ENCODE peak calls at places on chromosomes 16 and 17, in eight cellular contexts. One of them, this sample, is unnamed.

GRCh38 chr16:17519041-17519440 is 48.3 kb upstream of the XYLT1 start:
- DNase-seq in skeletal muscle cell: peak; percentile 38
- DNase-seq in naive thymus-derived CD4-positive, alpha-beta T cell: no peak
- DNase-seq in suprapubic skin: no peak
- DNase-seq in AG04450: no peak
- DNase-seq in stimulated activated CD4-positive, alpha-beta T cell treated with anti-CD3 and anti-CD28 coated beads, Interleukin-15, amount 100 ng/mL, for 1 hour: no peak
- DNase-seq in amygdala: no peak
- DNase-seq in neural crest cell: no peak
- DNase-seq in this sample: no peak

GRCh38 chr17:32623196-32623595 is 136.4 kb downstream of the CDK5R1 start:
- DNase-seq in AG04450: no peak
- DNase-seq in suprapubic skin: no peak
- DNase-seq in neural crest cell: no peak
- DNase-seq in stimulated activated CD4-positive, alpha-beta T cell treated with anti-CD3 and anti-CD28 coated beads, Interleukin-15, amount 100 ng/mL, for 1 hour: no peak
- DNase-seq in naive thymus-derived CD4-positive, alpha-beta T cell: no peak
- DNase-seq in amygdala: no peak
- DNase-seq in skeletal muscle cell: no peak
- DNase-seq in this sample: no peak

GRCh38 chr17:60641126-60641525 is 36.5 kb upstream of the BCAS3 start:
- DNase-seq in naive thymus-derived CD4-positive, alpha-beta T cell: no peak
- DNase-seq in amygdala: no peak
- DNase-seq in skeletal muscle cell: no peak
- DNase-seq in suprapubic skin: no peak
- DNase-seq in AG04450: no peak
- DNase-seq in neural crest cell: no peak
- DNase-seq in stimulated activated CD4-positive, alpha-beta T cell treated with anti-CD3 and anti-CD28 coated beads, Interleukin-15, amount 100 ng/mL, for 1 hour: no peak
- DNase-seq in this sample: no peak

GRCh38 chr17:47884905-47885735 is 10.9 kb upstream of the SP2 start:
- DNase-seq in skeletal muscle cell: no peak
- DNase-seq in stimulated activated CD4-positive, alpha-beta T cell treated with anti-CD3 and anti-CD28 coated beads, Interleukin-15, amount 100 ng/mL, for 1 hour: no peak
- DNase-seq in naive thymus-derived CD4-positive, alpha-beta T cell: no peak
- DNase-seq in suprapubic skin: no peak
- DNase-seq in amygdala: no peak
- DNase-seq in neural crest cell: no peak
- DNase-seq in AG04450: no peak
- DNase-seq in this sample: no peak

GRCh38 chr16:80932725-80933124 is 74.0 kb downstream of the CMC2 start:
- DNase-seq in amygdala: no peak
- DNase-seq in naive thymus-derived CD4-positive, alpha-beta T cell: no peak
- DNase-seq in neural crest cell: no peak
- DNase-seq in stimulated activated CD4-positive, alpha-beta T cell treated with anti-CD3 and anti-CD28 coated beads, Interleukin-15, amount 100 ng/mL, for 1 hour: no peak
- DNase-seq in AG04450: no peak
- DNase-seq in suprapubic skin: no peak
- DNase-seq in skeletal muscle cell: peak; percentile 72
- DNase-seq in this sample: peak; percentile 52

GRCh38 chr16:1823821-1824220 is 2.8 kb downstream of the HAGH start:
- DNase-seq in amygdala: peak; percentile 16
- DNase-seq in naive thymus-derived CD4-positive, alpha-beta T cell: no peak
- DNase-seq in AG04450: peak; percentile 21
- DNase-seq in stimulated activated CD4-positive, alpha-beta T cell treated with anti-CD3 and anti-CD28 coated beads, Interleukin-15, amount 100 ng/mL, for 1 hour: no peak
- DNase-seq in suprapubic skin: peak; percentile 69
- DNase-seq in neural crest cell: no peak
- DNase-seq in skeletal muscle cell: peak; percentile 34
- DNase-seq in this sample: no peak

GRCh38 chr16:58421529-58421928 is 29.3 kb downstream of the GINS3 start:
- DNase-seq in naive thymus-derived CD4-positive, alpha-beta T cell: no peak
- DNase-seq in AG04450: no peak
- DNase-seq in suprapubic skin: no peak
- DNase-seq in amygdala: no peak
- DNase-seq in neural crest cell: no peak
- DNase-seq in stimulated activated CD4-positive, alpha-beta T cell treated with anti-CD3 and anti-CD28 coated beads, Interleukin-15, amount 100 ng/mL, for 1 hour: no peak
- DNase-seq in skeletal muscle cell: no peak
- DNase-seq in this sample: no peak

GRCh38 chr17:55271223-55271571 is 6.4 kb downstream of the HLF start:
- DNase-seq in stimulated activated CD4-positive, alpha-beta T cell treated with anti-CD3 and anti-CD28 coated beads, Interleukin-15, amount 100 ng/mL, for 1 hour: no peak
- DNase-seq in naive thymus-derived CD4-positive, alpha-beta T cell: no peak
- DNase-seq in suprapubic skin: no peak
- DNase-seq in skeletal muscle cell: no peak
- DNase-seq in neural crest cell: no peak
- DNase-seq in AG04450: no peak
- DNase-seq in amygdala: no peak
- DNase-seq in this sample: no peak

GRCh38 chr16:70407811-70408274 is 31.1 kb downstream of the ST3GAL2 start:
- DNase-seq in skeletal muscle cell: no peak
- DNase-seq in AG04450: no peak
- DNase-seq in amygdala: no peak
- DNase-seq in stimulated activated CD4-positive, alpha-beta T cell treated with anti-CD3 and anti-CD28 coated beads, Interleukin-15, amount 100 ng/mL, for 1 hour: no peak
- DNase-seq in neural crest cell: no peak
- DNase-seq in suprapubic skin: no peak
- DNase-seq in naive thymus-derived CD4-positive, alpha-beta T cell: no peak
- DNase-seq in this sample: no peak

GRCh38 chr17:39787743-39788484 is 50.2 kb downstream of the GRB7 start:
- DNase-seq in neural crest cell: no peak
- DNase-seq in stimulated activated CD4-positive, alpha-beta T cell treated with anti-CD3 and anti-CD28 coated beads, Interleukin-15, amount 100 ng/mL, for 1 hour: no peak
- DNase-seq in naive thymus-derived CD4-positive, alpha-beta T cell: no peak
- DNase-seq in amygdala: no peak
- DNase-seq in AG04450: no peak
- DNase-seq in suprapubic skin: no peak
- DNase-seq in skeletal muscle cell: no peak
- DNase-seq in this sample: no peak

GRCh38 chr16:51666074-51666473 is 515.0 kb upstream of the SALL1 start:
- DNase-seq in AG04450: no peak
- DNase-seq in skeletal muscle cell: no peak
- DNase-seq in neural crest cell: no peak
- DNase-seq in naive thymus-derived CD4-positive, alpha-beta T cell: no peak
- DNase-seq in suprapubic skin: no peak
- DNase-seq in amygdala: no peak
- DNase-seq in stimulated activated CD4-positive, alpha-beta T cell treated with anti-CD3 and anti-CD28 coated beads, Interleukin-15, amount 100 ng/mL, for 1 hour: no peak
- DNase-seq in this sample: no peak

GRCh38 chr16:49492090-49492801 is 118.6 kb downstream of the C16orf78 start:
- DNase-seq in neural crest cell: peak; percentile 61
- DNase-seq in suprapubic skin: peak; percentile 78
- DNase-seq in amygdala: no peak
- DNase-seq in naive thymus-derived CD4-positive, alpha-beta T cell: peak; percentile 34
- DNase-seq in skeletal muscle cell: no peak
- DNase-seq in stimulated activated CD4-positive, alpha-beta T cell treated with anti-CD3 and anti-CD28 coated beads, Interleukin-15, amount 100 ng/mL, for 1 hour: peak; percentile 29
- DNase-seq in AG04450: no peak
- DNase-seq in this sample: no peak

GRCh38 chr16:49776085-49776501 is 79.8 kb downstream of the ZNF423 start:
- DNase-seq in AG04450: no peak
- DNase-seq in naive thymus-derived CD4-positive, alpha-beta T cell: no peak
- DNase-seq in stimulated activated CD4-positive, alpha-beta T cell treated with anti-CD3 and anti-CD28 coated beads, Interleukin-15, amount 100 ng/mL, for 1 hour: no peak
- DNase-seq in suprapubic skin: no peak
- DNase-seq in amygdala: no peak
- DNase-seq in skeletal muscle cell: no peak
- DNase-seq in neural crest cell: peak; percentile 34
- DNase-seq in this sample: no peak

GRCh38 chr17:15123593-15124590 is 141.2 kb downstream of the PMP22 start:
- DNase-seq in suprapubic skin: no peak
- DNase-seq in AG04450: no peak
- DNase-seq in amygdala: no peak
- DNase-seq in naive thymus-derived CD4-positive, alpha-beta T cell: no peak
- DNase-seq in skeletal muscle cell: peak; percentile 62
- DNase-seq in neural crest cell: no peak
- DNase-seq in stimulated activated CD4-positive, alpha-beta T cell treated with anti-CD3 and anti-CD28 coated beads, Interleukin-15, amount 100 ng/mL, for 1 hour: no peak
- DNase-seq in this sample: no peak

GRCh38 chr16:79751785-79752184 is 151.2 kb upstream of the MAF start:
- DNase-seq in skeletal muscle cell: no peak
- DNase-seq in naive thymus-derived CD4-positive, alpha-beta T cell: no peak
- DNase-seq in amygdala: no peak
- DNase-seq in AG04450: no peak
- DNase-seq in suprapubic skin: no peak
- DNase-seq in neural crest cell: no peak
- DNase-seq in stimulated activated CD4-positive, alpha-beta T cell treated with anti-CD3 and anti-CD28 coated beads, Interleukin-15, amount 100 ng/mL, for 1 hour: no peak
- DNase-seq in this sample: no peak

GRCh38 chr16:11029948-11030347 is 85.6 kb downstream of the CLEC16A start:
- DNase-seq in suprapubic skin: no peak
- DNase-seq in stimulated activated CD4-positive, alpha-beta T cell treated with anti-CD3 and anti-CD28 coated beads, Interleukin-15, amount 100 ng/mL, for 1 hour: no peak
- DNase-seq in amygdala: no peak
- DNase-seq in skeletal muscle cell: no peak
- DNase-seq in neural crest cell: no peak
- DNase-seq in naive thymus-derived CD4-positive, alpha-beta T cell: no peak
- DNase-seq in AG04450: peak; percentile 54
- DNase-seq in this sample: no peak

GRCh38 chr17:45719335-45720071 is 64.6 kb upstream of the CRHR1 start:
- DNase-seq in stimulated activated CD4-positive, alpha-beta T cell treated with anti-CD3 and anti-CD28 coated beads, Interleukin-15, amount 100 ng/mL, for 1 hour: no peak
- DNase-seq in AG04450: peak; percentile 15
- DNase-seq in amygdala: no peak
- DNase-seq in naive thymus-derived CD4-positive, alpha-beta T cell: no peak
- DNase-seq in skeletal muscle cell: peak; percentile 16
- DNase-seq in suprapubic skin: no peak
- DNase-seq in neural crest cell: no peak
- DNase-seq in this sample: peak; percentile 10

GRCh38 chr17:49515196-49515770 is 20.2 kb downstream of the NGFR start:
- DNase-seq in skeletal muscle cell: peak; percentile 87
- DNase-seq in naive thymus-derived CD4-positive, alpha-beta T cell: no peak
- DNase-seq in AG04450: peak; percentile 89
- DNase-seq in suprapubic skin: peak; percentile 88
- DNase-seq in stimulated activated CD4-positive, alpha-beta T cell treated with anti-CD3 and anti-CD28 coated beads, Interleukin-15, amount 100 ng/mL, for 1 hour: no peak
- DNase-seq in amygdala: peak; percentile 53
- DNase-seq in neural crest cell: peak; percentile 51
- DNase-seq in this sample: peak; percentile 97

GRCh38 chr16:85190572-85190971 is 78.3 kb upstream of the CIBAR2 start:
- DNase-seq in naive thymus-derived CD4-positive, alpha-beta T cell: no peak
- DNase-seq in AG04450: no peak
- DNase-seq in stimulated activated CD4-positive, alpha-beta T cell treated with anti-CD3 and anti-CD28 coated beads, Interleukin-15, amount 100 ng/mL, for 1 hour: no peak
- DNase-seq in amygdala: no peak
- DNase-seq in neural crest cell: no peak
- DNase-seq in skeletal muscle cell: no peak
- DNase-seq in suprapubic skin: no peak
- DNase-seq in this sample: no peak

GRCh38 chr17:45431531-45432404 is 902 bp downstream of the ARHGAP27 start:
- DNase-seq in suprapubic skin: peak; percentile 93
- DNase-seq in neural crest cell: peak; percentile 43
- DNase-seq in stimulated activated CD4-positive, alpha-beta T cell treated with anti-CD3 and anti-CD28 coated beads, Interleukin-15, amount 100 ng/mL, for 1 hour: peak; percentile 52
- DNase-seq in AG04450: no peak
- DNase-seq in amygdala: no peak
- DNase-seq in skeletal muscle cell: no peak
- DNase-seq in naive thymus-derived CD4-positive, alpha-beta T cell: peak; percentile 44
- DNase-seq in this sample: no peak

GRCh38 chr16:47359478-47359877 is 101.4 kb downstream of the ITFG1 start:
- DNase-seq in naive thymus-derived CD4-positive, alpha-beta T cell: no peak
- DNase-seq in AG04450: no peak
- DNase-seq in skeletal muscle cell: no peak
- DNase-seq in stimulated activated CD4-positive, alpha-beta T cell treated with anti-CD3 and anti-CD28 coated beads, Interleukin-15, amount 100 ng/mL, for 1 hour: no peak
- DNase-seq in suprapubic skin: no peak
- DNase-seq in neural crest cell: no peak
- DNase-seq in amygdala: no peak
- DNase-seq in this sample: no peak

GRCh38 chr16:65782537-65783290 is 583.8 kb upstream of the CDH5 start:
- DNase-seq in amygdala: no peak
- DNase-seq in naive thymus-derived CD4-positive, alpha-beta T cell: no peak
- DNase-seq in neural crest cell: no peak
- DNase-seq in stimulated activated CD4-positive, alpha-beta T cell treated with anti-CD3 and anti-CD28 coated beads, Interleukin-15, amount 100 ng/mL, for 1 hour: no peak
- DNase-seq in AG04450: no peak
- DNase-seq in skeletal muscle cell: peak; percentile 7
- DNase-seq in suprapubic skin: no peak
- DNase-seq in this sample: peak; percentile 68

GRCh38 chr17:59366040-59366757 is 34.7 kb downstream of the YPEL2 start:
- DNase-seq in stimulated activated CD4-positive, alpha-beta T cell treated with anti-CD3 and anti-CD28 coated beads, Interleukin-15, amount 100 ng/mL, for 1 hour: no peak
- DNase-seq in suprapubic skin: no peak
- DNase-seq in amygdala: no peak
- DNase-seq in AG04450: no peak
- DNase-seq in neural crest cell: no peak
- DNase-seq in naive thymus-derived CD4-positive, alpha-beta T cell: no peak
- DNase-seq in skeletal muscle cell: no peak
- DNase-seq in this sample: no peak

GRCh38 chr16:87956169-87956770 is 5.0 kb downstream of the BANP start:
- DNase-seq in neural crest cell: peak; percentile 25
- DNase-seq in naive thymus-derived CD4-positive, alpha-beta T cell: peak; percentile 42
- DNase-seq in amygdala: no peak
- DNase-seq in suprapubic skin: no peak
- DNase-seq in stimulated activated CD4-positive, alpha-beta T cell treated with anti-CD3 and anti-CD28 coated beads, Interleukin-15, amount 100 ng/mL, for 1 hour: peak; percentile 47
- DNase-seq in AG04450: no peak
- DNase-seq in skeletal muscle cell: no peak
- DNase-seq in this sample: no peak

GRCh38 chr16:87351320-87351698 is 32.3 kb downstream of the FBXO31 start:
- DNase-seq in suprapubic skin: no peak
- DNase-seq in AG04450: no peak
- DNase-seq in stimulated activated CD4-positive, alpha-beta T cell treated with anti-CD3 and anti-CD28 coated beads, Interleukin-15, amount 100 ng/mL, for 1 hour: no peak
- DNase-seq in naive thymus-derived CD4-positive, alpha-beta T cell: no peak
- DNase-seq in neural crest cell: no peak
- DNase-seq in amygdala: no peak
- DNase-seq in skeletal muscle cell: no peak
- DNase-seq in this sample: no peak

GRCh38 chr16:1117169-1117900 is 21.3 kb upstream of the C1QTNF8 start:
- DNase-seq in skeletal muscle cell: no peak
- DNase-seq in suprapubic skin: no peak
- DNase-seq in naive thymus-derived CD4-positive, alpha-beta T cell: no peak
- DNase-seq in stimulated activated CD4-positive, alpha-beta T cell treated with anti-CD3 and anti-CD28 coated beads, Interleukin-15, amount 100 ng/mL, for 1 hour: no peak
- DNase-seq in neural crest cell: no peak
- DNase-seq in amygdala: no peak
- DNase-seq in AG04450: no peak
- DNase-seq in this sample: no peak

GRCh38 chr16:3650631-3651265 is 3.7 kb upstream of the DNASE1 start:
- DNase-seq in amygdala: no peak
- DNase-seq in neural crest cell: no peak
- DNase-seq in naive thymus-derived CD4-positive, alpha-beta T cell: no peak
- DNase-seq in stimulated activated CD4-positive, alpha-beta T cell treated with anti-CD3 and anti-CD28 coated beads, Interleukin-15, amount 100 ng/mL, for 1 hour: no peak
- DNase-seq in skeletal muscle cell: no peak
- DNase-seq in AG04450: no peak
- DNase-seq in suprapubic skin: peak; percentile 64
- DNase-seq in this sample: no peak

GRCh38 chr17:77365584-77366186 is 224.9 kb downstream of the SEC14L1 start:
- DNase-seq in AG04450: peak; percentile 66
- DNase-seq in naive thymus-derived CD4-positive, alpha-beta T cell: no peak
- DNase-seq in amygdala: no peak
- DNase-seq in stimulated activated CD4-positive, alpha-beta T cell treated with anti-CD3 and anti-CD28 coated beads, Interleukin-15, amount 100 ng/mL, for 1 hour: no peak
- DNase-seq in suprapubic skin: no peak
- DNase-seq in neural crest cell: no peak
- DNase-seq in skeletal muscle cell: peak; percentile 75
- DNase-seq in this sample: no peak

GRCh38 chr16:57184113-57184512 is 1.7 kb downstream of the PSME3IP1 start:
- DNase-seq in stimulated activated CD4-positive, alpha-beta T cell treated with anti-CD3 and anti-CD28 coated beads, Interleukin-15, amount 100 ng/mL, for 1 hour: no peak
- DNase-seq in naive thymus-derived CD4-positive, alpha-beta T cell: no peak
- DNase-seq in AG04450: no peak
- DNase-seq in skeletal muscle cell: no peak
- DNase-seq in neural crest cell: no peak
- DNase-seq in amygdala: no peak
- DNase-seq in suprapubic skin: no peak
- DNase-seq in this sample: no peak

GRCh38 chr16:89350701-89351380 is 133.3 kb downstream of the ZNF778 start:
- DNase-seq in amygdala: no peak
- DNase-seq in suprapubic skin: no peak
- DNase-seq in neural crest cell: no peak
- DNase-seq in skeletal muscle cell: no peak
- DNase-seq in stimulated activated CD4-positive, alpha-beta T cell treated with anti-CD3 and anti-CD28 coated beads, Interleukin-15, amount 100 ng/mL, for 1 hour: no peak
- DNase-seq in AG04450: no peak
- DNase-seq in naive thymus-derived CD4-positive, alpha-beta T cell: no peak
- DNase-seq in this sample: no peak

GRCh38 chr16:86531193-86531550 is 20.8 kb downstream of the FOXF1 start:
- DNase-seq in stimulated activated CD4-positive, alpha-beta T cell treated with anti-CD3 and anti-CD28 coated beads, Interleukin-15, amount 100 ng/mL, for 1 hour: no peak
- DNase-seq in neural crest cell: no peak
- DNase-seq in amygdala: peak; percentile 84
- DNase-seq in naive thymus-derived CD4-positive, alpha-beta T cell: no peak
- DNase-seq in suprapubic skin: no peak
- DNase-seq in AG04450: no peak
- DNase-seq in skeletal muscle cell: no peak
- DNase-seq in this sample: no peak

GRCh38 chr17:81291662-81292061 is 3.4 kb downstream of the SLC38A10 start:
- DNase-seq in amygdala: no peak
- DNase-seq in skeletal muscle cell: no peak
- DNase-seq in neural crest cell: peak; percentile 50
- DNase-seq in AG04450: no peak
- DNase-seq in suprapubic skin: no peak
- DNase-seq in stimulated activated CD4-positive, alpha-beta T cell treated with anti-CD3 and anti-CD28 coated beads, Interleukin-15, amount 100 ng/mL, for 1 hour: peak; percentile 69
- DNase-seq in naive thymus-derived CD4-positive, alpha-beta T cell: peak; percentile 53
- DNase-seq in this sample: no peak